ENCODE peak calls at places on chromosomes 12 and 14, in six cellular contexts. S is GM23338, L is GM12892, J is stomach, D is sigmoid colon, V is vagina. R is an unnamed sample.

GRCh38 chr12:98182791-98183190 is 332.6 kb upstream of the TMPO start:
- DNase-seq in D (no peak), J (no peak), L (no peak), V (no peak), S (no peak), R (no peak)

GRCh38 chr14:91728616-91729183 is 3.2 kb downstream of the CATSPERB start:
- DNase-seq in L (no peak), J (no peak), S (no peak), V (no peak), D (no peak), R (no peak)

GRCh38 chr12:105538880-105539279 is 208.4 kb downstream of the C12orf75 start:
- DNase-seq in J (no peak), S (no peak), D (no peak), V (no peak), L (no peak), R (no peak)

GRCh38 chr12:68559246-68559645 is 51.5 kb upstream of the RAP1B start:
- DNase-seq in V (no peak), S (no peak), J (no peak), L (no peak), D (no peak), R (no peak)

GRCh38 chr14:55240526-55241178 is 30.6 kb upstream of the FBXO34 start:
- DNase-seq in V (no peak), D (no peak), J (no peak), L (no peak), S (peak), R (no peak)

GRCh38 chr14:32939254-32940065 is 781 bp downstream of the NPAS3 start:
- DNase-seq in S (peak), J (peak), V (no peak), L (no peak), D (peak), R (peak)

GRCh38 chr12:107518868-107519267 is 166.7 kb upstream of the PWP1 start:
- DNase-seq in L (no peak), J (no peak), D (no peak), S (no peak), V (no peak), R (no peak)

GRCh38 chr12:19074700-19075099 is 54.8 kb upstream of the PLEKHA5 start:
- DNase-seq in L (no peak), V (no peak), S (no peak), J (no peak), D (no peak), R (no peak)

GRCh38 chr14:64196668-64197411 is 97.3 kb downstream of the ESR2 start:
- DNase-seq in J (peak), S (peak), V (no peak), D (no peak), L (no peak), R (no peak)

GRCh38 chr14:99889268-99889667 is 96.1 kb downstream of the EML1 start:
- DNase-seq in L (no peak), S (peak), J (no peak), V (no peak), D (no peak), R (no peak)

GRCh38 chr12:114769634-114770033 is 85.7 kb upstream of the TBX3 start:
- DNase-seq in D (no peak), J (no peak), L (no peak), S (no peak), V (no peak), R (no peak)

GRCh38 chr12:93434305-93434704 is 7.4 kb downstream of the UBE2N start:
- DNase-seq in D (no peak), J (no peak), V (no peak), S (no peak), L (no peak), R (no peak)

GRCh38 chr12:64392221-64392620 is 1.7 kb upstream of the C12orf56 start:
- DNase-seq in V (no peak), D (no peak), S (peak), L (no peak), J (no peak), R (no peak)

GRCh38 chr12:80763874-80764273 is 47.2 kb downstream of the MYF5 start:
- DNase-seq in L (no peak), V (no peak), D (no peak), J (no peak), S (peak), R (no peak)

GRCh38 chr14:52902971-52903385 is 47.9 kb downstream of the FERMT2 start:
- DNase-seq in L (no peak), V (no peak), S (no peak), J (no peak), D (no peak), R (no peak)

GRCh38 chr12:116194935-116195431 is 82.5 kb downstream of the MED13L start:
- DNase-seq in S (no peak), D (no peak), J (no peak), V (no peak), L (peak), R (no peak)

GRCh38 chr12:132967736-132968135 is 11.6 kb upstream of the ZNF605 start:
- DNase-seq in V (no peak), J (no peak), D (no peak), L (no peak), S (no peak), R (no peak)

GRCh38 chr12:132966676-132967415 is 10.7 kb upstream of the ZNF605 start:
- DNase-seq in D (no peak), J (no peak), L (no peak), V (no peak), S (no peak), R (no peak)

GRCh38 chr12:132972374-132972773 is 13.8 kb upstream of the ZNF26 start:
- DNase-seq in S (no peak), D (no peak), V (no peak), J (no peak), L (no peak), R (no peak)
- TF ChIP-seq POLR2AphosphoS5 in S (no peak), D (no peak), V (no peak), J (no peak), L (no peak), R (no peak)

DNA sequence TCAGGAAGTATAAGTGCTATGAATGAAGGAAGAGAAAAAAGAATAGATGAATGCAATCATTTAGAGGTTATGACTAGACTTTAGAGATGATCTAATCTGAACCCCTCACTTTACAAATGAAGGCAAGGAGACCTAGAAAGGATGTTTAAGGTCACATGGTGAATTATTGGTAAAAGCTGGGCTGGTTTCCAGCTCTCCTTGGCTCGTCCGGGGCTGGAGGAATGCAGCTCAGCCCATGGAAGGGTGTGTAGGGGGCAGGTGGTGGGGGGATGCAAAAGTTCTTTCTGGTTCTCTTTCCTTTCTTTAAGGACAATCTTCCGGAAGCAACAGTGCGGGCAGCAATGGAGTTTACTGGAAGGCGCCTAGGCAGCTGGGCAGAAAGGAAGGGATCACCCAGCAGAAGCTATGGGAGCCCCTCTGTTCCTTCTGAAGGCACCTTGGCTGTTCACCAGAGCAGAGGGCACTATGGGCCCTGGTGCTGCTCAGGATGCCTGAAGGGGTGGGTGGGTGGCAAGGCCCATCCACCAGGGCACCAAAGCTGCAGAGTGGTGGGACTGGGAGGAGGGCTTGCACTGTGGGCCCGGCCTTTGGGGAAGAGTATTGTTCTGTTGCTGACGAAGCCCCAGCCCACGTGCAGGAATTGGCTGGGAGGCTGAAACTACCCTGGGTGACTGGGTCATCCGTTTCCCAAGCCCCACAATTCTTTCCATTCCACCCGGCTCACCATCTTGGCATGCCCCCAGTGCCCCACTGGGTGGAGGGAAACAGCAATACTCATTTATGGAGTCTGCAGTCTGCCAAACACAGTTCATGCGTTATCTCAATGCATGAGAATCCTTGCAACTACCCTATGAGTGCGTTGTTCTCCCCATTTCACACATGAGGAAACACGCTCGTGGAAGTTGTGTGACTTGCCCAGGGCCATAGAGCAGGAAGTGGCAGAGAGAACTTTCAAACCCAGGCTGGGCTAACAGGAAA is 78.2 kb downstream of the IRF2BPL start:
- DNase-seq in L (no peak), S (no peak), D (no peak), J (no peak), V (no peak), R (no peak)
- TF ChIP-seq POLR2AphosphoS5 in L (no peak), S (no peak), D (no peak), J (no peak), V (no peak), R (no peak)

GRCh38 chr12:6430990-6431353 is 13.8 kb upstream of the CD27 start:
- DNase-seq in D (no peak), S (no peak), J (peak), V (no peak), L (no peak), R (no peak)

GRCh38 chr12:6432991-6433390 is 11.8 kb upstream of the CD27 start:
- DNase-seq in J (no peak), V (no peak), S (no peak), L (no peak), D (no peak), R (no peak)

GRCh38 chr12:6428326-6428725 is 16.4 kb upstream of the CD27 start:
- DNase-seq in L (no peak), D (no peak), V (no peak), J (no peak), S (no peak), R (no peak)

GRCh38 chr12:6426882-6427671 is 17.7 kb upstream of the CD27 start:
- DNase-seq in J (peak), D (no peak), S (no peak), V (no peak), L (peak), R (no peak)

GRCh38 chr12:6430124-6430989 is 14.4 kb upstream of the CD27 start:
- DNase-seq in D (peak), V (peak), J (peak), S (no peak), L (no peak), R (no peak)
- TF ChIP-seq POLR2AphosphoS5 in D (peak), V (peak), J (peak), S (no peak), L (no peak), R (no peak)

DNA sequence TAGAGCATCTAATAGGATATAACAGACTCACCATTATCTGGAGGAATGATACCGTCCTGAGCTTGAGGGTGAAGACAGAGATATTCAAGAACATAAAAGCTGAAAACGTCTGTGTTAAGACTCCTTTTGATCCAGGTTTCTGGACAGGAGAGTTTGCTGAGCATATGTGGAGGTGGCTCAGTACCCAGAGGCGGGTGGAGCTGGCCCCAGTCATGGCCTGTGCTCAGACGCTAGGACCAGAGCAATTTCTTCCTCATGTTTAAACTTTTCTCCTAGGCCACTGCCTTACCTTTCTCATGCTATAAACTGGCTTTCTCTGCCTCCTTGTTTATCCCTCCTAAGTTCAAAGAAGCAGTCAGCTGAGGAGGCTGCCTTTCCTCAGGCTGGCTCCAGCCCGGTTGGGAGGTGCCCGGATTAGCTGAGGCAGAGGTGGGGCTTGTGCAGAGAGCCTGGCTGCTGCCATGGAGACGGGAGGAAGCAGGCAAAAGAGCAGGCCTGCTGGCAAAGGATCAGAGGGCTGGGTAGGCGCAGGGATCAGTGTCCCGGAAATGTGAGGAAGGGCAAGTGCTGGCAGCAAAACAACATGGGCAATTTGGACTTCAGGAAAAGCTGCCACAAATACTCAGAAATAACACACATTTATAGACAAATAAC is 13.7 kb downstream of the COA8 start:
- DNase-seq in V (no peak), S (peak), L (no peak), D (peak), J (peak), R (peak)
- TF ChIP-seq POLR2AphosphoS5 in V (peak), S (no peak), L (no peak), D (peak), J (peak), R (peak)

DNA sequence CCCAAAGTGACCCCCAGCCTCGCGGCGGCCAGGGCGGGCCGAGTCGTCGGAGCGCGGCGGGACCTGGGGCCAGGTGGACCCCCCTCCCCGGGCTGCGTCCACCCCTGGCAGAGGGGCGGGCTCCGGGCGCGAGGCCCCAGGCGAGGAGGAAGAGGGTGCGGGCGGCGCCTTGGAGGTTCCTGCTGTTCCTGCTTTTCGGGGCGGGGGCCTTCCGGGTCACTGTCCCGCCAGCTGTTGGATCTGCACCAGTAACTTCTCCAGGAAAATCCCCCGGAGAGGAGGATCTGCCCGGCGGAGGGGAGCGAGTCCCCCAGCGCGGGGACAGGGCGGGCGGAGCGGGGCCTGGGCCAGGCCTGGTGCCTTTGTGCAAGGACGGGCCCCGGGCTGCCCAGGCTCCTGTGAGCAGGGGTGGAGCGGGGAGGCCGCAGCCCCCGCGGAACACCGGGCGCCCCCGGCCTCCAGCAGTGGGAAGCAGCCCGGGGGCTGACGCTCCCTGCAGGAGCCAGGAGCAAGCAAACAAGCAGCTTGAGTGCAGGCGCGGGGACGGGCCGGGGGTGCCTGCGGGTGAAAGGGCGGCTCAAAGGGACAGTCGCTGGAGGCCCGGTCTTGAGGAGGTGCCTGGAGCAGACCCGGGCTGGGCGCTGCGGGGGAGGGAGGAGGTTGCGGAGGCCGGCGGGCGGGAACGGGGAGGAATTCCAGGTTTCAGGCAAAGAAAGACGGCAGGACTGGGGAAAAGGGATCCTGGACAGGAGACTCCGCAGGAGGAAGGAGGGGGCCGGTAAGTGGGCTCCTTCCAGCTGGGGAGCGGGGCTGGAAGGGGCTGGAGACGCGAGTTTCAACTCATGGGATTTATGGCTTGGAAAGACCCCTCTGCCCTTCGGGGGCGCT is 15.5 kb downstream of the TNFAIP2 start:
- DNase-seq in S (peak), J (no peak), D (no peak), L (no peak), V (no peak), R (no peak)
- TF ChIP-seq POLR2AphosphoS5 in S (no peak), J (no peak), D (no peak), L (no peak), V (no peak), R (no peak)

GRCh38 chr12:111840831-111841230 is 1.2 kb upstream of the MAPKAPK5 start:
- DNase-seq in L (no peak), S (no peak), V (no peak), J (no peak), D (no peak), R (no peak)
- TF ChIP-seq POLR2AphosphoS5 in L (no peak), S (no peak), V (no peak), J (no peak), D (no peak), R (no peak)

GRCh38 chr14:20427231-20428009 is 8.5 kb downstream of the KLHL33 start:
- DNase-seq in V (no peak), D (no peak), J (no peak), S (no peak), L (peak), R (no peak)

GRCh38 chr14:20434701-20435453 is 1.1 kb downstream of the KLHL33 start:
- DNase-seq in D (peak), L (no peak), J (no peak), S (peak), V (no peak), R (no peak)

GRCh38 chr14:20428010-20428365 is 8.0 kb downstream of the KLHL33 start:
- DNase-seq in D (no peak), V (no peak), S (no peak), L (no peak), J (no peak), R (no peak)

GRCh38 chr14:20428802-20429201 is 7.2 kb downstream of the KLHL33 start:
- DNase-seq in S (no peak), L (no peak), J (no peak), V (no peak), D (no peak), R (no peak)

GRCh38 chr14:20429801-20430669 is 5.9 kb downstream of the KLHL33 start:
- DNase-seq in D (no peak), L (no peak), V (no peak), S (no peak), J (peak), R (no peak)
- TF ChIP-seq POLR2AphosphoS5 in D (no peak), L (no peak), V (no peak), S (no peak), J (no peak), R (no peak)